ENCODE peak calls at places on chromosomes 4 and X, in five cellular contexts. X, S, Z, B and T are unnamed samples.

GRCh38 chrX:7068939-7069367 is 78.6 kb upstream of the STS start:
- DNase-seq in B (no peak), X (no peak), S (no peak), Z (no peak), T (no peak)

GRCh38 chrX:18833071-18833731 is 125.8 kb downstream of the PPEF1 start:
- DNase-seq in B (no peak), Z (no peak), S (no peak), X (no peak), T (no peak)

GRCh38 chr4:81052119-81053068 is 21.9 kb downstream of the BMP3 start:
- DNase-seq in S (peak), B (peak), X (peak), Z (peak), T (no peak)

GRCh38 chr4:86921608-86922252 is 13.1 kb upstream of the AFF1 start:
- DNase-seq in Z (no peak), B (no peak), S (no peak), X (no peak), T (no peak)

GRCh38 chr4:99968330-99968729 is 18.3 kb upstream of the H2AZ1 start:
- DNase-seq in X (peak), B (no peak), S (no peak), Z (no peak), T (no peak)

GRCh38 chr4:175784986-175785525 is 27.0 kb downstream of the GPM6A start:
- DNase-seq in X (no peak), Z (no peak), B (no peak), S (no peak), T (no peak)

GRCh38 chrX:37578045-37578444 is 6.6 kb downstream of the LANCL3 start:
- DNase-seq in S (no peak), X (peak), Z (no peak), B (no peak), T (no peak)

GRCh38 chr4:81590596-81590995 is 118.9 kb upstream of the RASGEF1B start:
- DNase-seq in X (no peak), S (no peak), Z (no peak), B (no peak), T (no peak)